ENCODE peak calls at places on chromosomes 11 and 22, in nine cellular contexts. A is LHCN-M2, S is T1000, N is ELF-1, B is NCI-H1930, U is DMS 273 treated with DMSO at 0.1 percent for 48 hours, C is AG04449, T is T-helper 9 cell, M is nephron progenitor cell. V is an unnamed sample.

GRCh38 chr11:19079643-19080440 is 19.3 kb upstream of the MRGPRX2 start:
- DNase-seq in C (peak), S (no peak), N (peak), M (no peak), B (no peak), A (peak), T (no peak), U (no peak), V (no peak)

GRCh38 chr11:12547953-12548650 is 126.1 kb upstream of the TEAD1 start:
- DNase-seq in M (no peak), C (no peak), N (peak), B (no peak), T (no peak), U (no peak), S (no peak), A (no peak), V (no peak)

GRCh38 chr11:128905345-128906184 is 14.4 kb downstream of the KCNJ5 start:
- DNase-seq in S (no peak), N (peak), A (peak), T (peak), C (no peak), B (peak), U (no peak), M (peak), V (peak)

GRCh38 chr22:38984224-38984623 is 2.1 kb downstream of the APOBEC3B start:
- DNase-seq in A (no peak), U (no peak), N (no peak), S (no peak), T (no peak), C (no peak), B (no peak), M (no peak), V (no peak)

GRCh38 chr22:47376901-47377520 is 614.6 kb downstream of the TBC1D22A start:
- DNase-seq in B (no peak), N (no peak), A (no peak), U (no peak), S (no peak), M (no peak), T (no peak), C (no peak), V (no peak)

GRCh38 chr22:21079493-21079892 is 33.7 kb downstream of the LRRC74B start:
- DNase-seq in C (no peak), N (no peak), T (no peak), A (no peak), B (no peak), U (no peak), S (no peak), M (no peak), V (no peak)

GRCh38 chr11:36702330-36703054 is 104.5 kb upstream of the RAG2 start:
- DNase-seq in M (peak), B (peak), T (no peak), S (peak), N (peak), C (peak), A (peak), U (no peak), V (no peak)

GRCh38 chr11:76030973-76031590 is 175.2 kb downstream of the WNT11 start:
- DNase-seq in T (no peak), M (no peak), U (no peak), S (no peak), C (no peak), A (peak), B (no peak), N (no peak), V (no peak)

GRCh38 chr11:120522736-120523135 is 11.2 kb downstream of the GRIK4 start:
- DNase-seq in T (no peak), A (no peak), B (no peak), N (no peak), C (no peak), S (no peak), U (no peak), M (no peak), V (no peak)